ENCODE peak calls at places on chromosomes 7 and 10, in ten cellular contexts. K is tibial nerve, U is ovary, D is stomach, I is right lobe of liver, L is gastrocnemius medialis, S is adrenal gland, X is endothelial cell of umbilical vein, Z is Peyer's patch, Q is esophagus squamous epithelium. N is an unnamed sample.

GRCh38 chr10:16520900-16521299 is 779 bp downstream of the C1QL3 start:
- DNase-seq in U (no peak), K (no peak), L (no peak), S (no peak), Q (no peak), D (peak; percentile 32), I (peak; percentile 36), X (no peak), Z (no peak), N (no peak)

GRCh38 chr10:112382539-112383235 is 8.8 kb downstream of the ACSL5 start:
- DNase-seq in Z (no peak), U (no peak), L (no peak), K (no peak), D (no peak), I (no peak), Q (no peak), S (no peak), X (no peak), N (no peak)

GRCh38 chr7:74379938-74380337 is 73.8 kb upstream of the GTF2IRD1 start:
- DNase-seq in D (peak; percentile 87), K (no peak), Q (no peak), I (peak; percentile 69), Z (no peak), U (no peak), S (peak; percentile 39), L (no peak), X (no peak), N (peak; percentile 59)

GRCh38 chr7:44695756-44696155 is 52.9 kb upstream of the ZMIZ2 start:
- DNase-seq in U (no peak), Q (no peak), S (no peak), K (no peak), D (no peak), X (no peak), L (no peak), Z (no peak), I (no peak), N (no peak)

GRCh38 chr10:96984512-96985225 is 152.6 kb downstream of the LCOR start:
- DNase-seq in L (no peak), S (no peak), X (no peak), Z (no peak), U (no peak), I (no peak), Q (no peak), K (no peak), D (no peak), N (no peak)

GRCh38 chr10:121942749-121943148 is 14.9 kb upstream of the ATE1 start:
- DNase-seq in L (no peak), I (no peak), X (peak; percentile 97), S (no peak), D (no peak), K (peak; percentile 20), Z (no peak), U (no peak), Q (no peak), N (no peak)

GRCh38 chr7:45987521-45988290 is 66.6 kb upstream of the IGFBP3 start:
- DNase-seq in L (no peak), U (no peak), Q (no peak), I (no peak), K (no peak), D (no peak), Z (no peak), S (no peak), X (no peak), N (no peak)

GRCh38 chr10:23826399-23826798 is 382.5 kb upstream of the KIAA1217 start:
- DNase-seq in D (no peak), U (no peak), Q (no peak), S (peak; percentile 22), Z (no peak), X (no peak), L (no peak), I (no peak), K (no peak), N (no peak)

GRCh38 chr10:77405771-77406241 is 231.8 kb downstream of the KCNMA1 start:
- DNase-seq in I (peak; percentile 76), D (peak; percentile 67), L (peak; percentile 80), S (peak; percentile 81), Q (no peak), U (peak; percentile 59), Z (no peak), K (peak; percentile 33), X (peak; percentile 51), N (no peak)

GRCh38 chr7:98619450-98620321 is 2.6 kb downstream of the NPTX2 start:
- DNase-seq in Q (no peak), K (no peak), U (no peak), Z (no peak), D (peak; percentile 40), L (no peak), S (peak; percentile 75), I (peak; percentile 79), X (no peak), N (no peak)

GRCh38 chr10:45602082-45602730 is 70.4 kb downstream of the ZFAND4 start:
- DNase-seq in S (no peak), I (no peak), D (no peak), U (no peak), K (no peak), Q (no peak), Z (no peak), X (no peak), L (no peak), N (no peak)

GRCh38 chr7:143519411-143520131 is 41.9 kb downstream of the TAS2R41 start:
- DNase-seq in Q (no peak), K (peak; percentile 44), S (no peak), X (peak; percentile 60), Z (no peak), D (no peak), U (peak; percentile 44), L (no peak), I (no peak), N (peak; percentile 59)

GRCh38 chr7:82194011-82194410 is 249.6 kb downstream of the CACNA2D1 start:
- DNase-seq in L (no peak), Z (no peak), S (no peak), Q (no peak), K (no peak), X (peak; percentile 31), D (no peak), U (no peak), I (no peak), N (no peak)

GRCh38 chr10:79176052-79176501 is 107.3 kb downstream of the ZMIZ1 start:
- DNase-seq in Q (no peak), L (no peak), D (no peak), I (no peak), X (no peak), U (no peak), S (peak; percentile 64), Z (no peak), K (no peak), N (no peak)

GRCh38 chr10:79179404-79180309 is 110.9 kb downstream of the ZMIZ1 start:
- DNase-seq in I (no peak), L (no peak), Q (no peak), Z (no peak), X (peak; percentile 43), S (no peak), D (no peak), U (no peak), K (no peak), N (no peak)

GRCh38 chr10:79176949-79177602 is 108.3 kb downstream of the ZMIZ1 start:
- DNase-seq in K (no peak), D (no peak), X (peak; percentile 95), U (peak; percentile 78), S (peak; percentile 71), I (peak; percentile 47), Q (no peak), L (no peak), Z (no peak), N (peak; percentile 71)

GRCh38 chr10:79178614-79179403 is 110.0 kb downstream of the ZMIZ1 start:
- DNase-seq in Q (no peak), Z (no peak), S (no peak), L (no peak), X (peak; percentile 93), U (peak; percentile 79), I (no peak), D (no peak), K (no peak), N (no peak)

DNA sequence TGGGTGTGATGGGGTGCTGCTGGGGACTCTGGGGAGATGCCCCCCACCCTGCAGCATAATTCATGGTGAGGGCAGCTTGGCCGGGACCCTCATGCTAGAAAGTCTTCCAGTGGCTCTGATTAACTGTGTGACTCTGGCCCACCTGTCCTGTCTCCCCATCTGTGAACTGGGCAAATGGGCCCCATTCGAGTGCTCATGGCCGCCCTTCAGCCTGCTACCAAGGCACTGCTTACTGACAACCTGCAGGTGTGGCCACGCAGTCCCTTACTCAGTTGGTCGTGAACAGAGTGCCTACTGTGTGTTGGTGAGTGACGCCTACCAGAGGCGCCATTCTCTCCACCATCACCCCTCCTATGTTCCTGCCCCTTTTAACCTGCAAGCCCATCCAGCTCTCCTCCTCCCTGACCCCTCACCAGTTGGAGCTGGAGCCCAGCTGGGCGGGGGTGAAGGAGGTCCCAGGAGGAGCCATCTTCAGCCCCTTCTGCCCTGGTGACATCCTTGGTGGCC is 109.4 kb downstream of the ZMIZ1 start:
- DNase-seq in D (no peak), L (no peak), S (no peak), I (no peak), X (no peak), Z (no peak), U (no peak), Q (no peak), K (no peak), N (no peak)
- TF ChIP-seq POLR2A in D (no peak), L (no peak), S (no peak), I (no peak), X (no peak), Z (no peak), U (no peak), Q (no peak), K (no peak), N (no peak)

GRCh38 chr10:504806-505205 is 184.7 kb downstream of the DIP2C start:
- DNase-seq in K (no peak), L (no peak), I (no peak), Q (no peak), U (no peak), X (no peak), Z (no peak), S (no peak), D (no peak), N (no peak)
- H3K27me3 ChIP-seq in K (no peaks in the 10 kb centered on the region), L (no peaks in the 10 kb centered on the region), I (no peaks in the 10 kb centered on the region), Q (no peaks in the 10 kb centered on the region), U (no peaks in the 10 kb centered on the region), X (no peaks in the 10 kb centered on the region), Z (no peaks in the 10 kb centered on the region), S (no peaks in the 10 kb centered on the region), D (no peaks in the 10 kb centered on the region), N (no peaks in the 10 kb centered on the region)

DNA sequence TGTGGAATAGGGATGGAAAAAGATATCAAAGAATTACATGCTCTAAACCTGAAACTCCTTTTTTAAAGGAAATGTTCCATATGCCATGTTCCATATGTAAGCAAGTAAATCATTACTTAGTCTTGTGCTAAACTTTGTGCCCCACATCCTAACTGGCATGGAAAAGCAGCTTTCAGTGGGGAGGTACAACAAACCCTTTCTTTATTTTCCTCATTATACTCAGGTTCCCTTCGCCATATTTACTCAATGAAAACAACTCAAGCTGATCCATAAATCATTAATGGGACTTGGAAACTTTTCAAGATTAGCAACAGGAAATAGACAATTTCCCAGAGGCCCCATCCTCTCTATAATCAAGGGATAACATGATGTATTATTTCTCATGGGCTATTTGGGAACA is 56.0 kb downstream of the GSAP start:
- DNase-seq in D (no peak), L (no peak), K (no peak), I (no peak), S (no peak), Z (no peak), U (no peak), X (peak; percentile 49), Q (no peak), N (no peak)
- TF ChIP-seq CTCF in D (no peak), L (no peak), K (no peak), I (no peak), S (no peak), Z (no peak), U (no peak), X (no peak), Q (no peak), N (no peak)

GRCh38 chr10:60732240-60733188 is 45.8 kb upstream of the CDK1 start:
- DNase-seq in U (peak; percentile 43), Q (no peak), X (no peak), S (no peak), I (peak; percentile 24), L (no peak), D (peak; percentile 58), K (no peak), Z (peak; percentile 48), N (no peak)
- TF ChIP-seq POLR2A in U (no peak), Q (no peak), X (no peak), S (no peak), I (no peak), L (no peak), D (no peak), K (no peak), Z (no peak), N (no peak)